ENCODE peak calls at places on chromosomes 3 and 15, in five cellular contexts. P, G, R, D and N are unnamed samples.
A peak's percentile ranks its signal among the peaks of the same experiment; 100 is the strongest.

GRCh38 chr3:197584733-197585132 is 29.0 kb upstream of the BDH1 start:
- DNase-seq in G (no peak), P (no peak), R (no peak), D (no peak), N (no peak)

GRCh38 chr15:98417346-98417745 is 231.0 kb upstream of the IGF1R start:
- DNase-seq in P (no peak), R (no peak), D (no peak), G (no peak), N (no peak)

GRCh38 chr3:12054245-12054644 is 50.1 kb downstream of the SYN2 start:
- DNase-seq in D (no peak), G (no peak), P (no peak), R (no peak), N (no peak)

GRCh38 chr15:57789225-57789624 is 82.7 kb downstream of the POLR2M start:
- DNase-seq in P (no peak), R (no peak), D (no peak), G (no peak), N (no peak)

GRCh38 chr3:130929827-130930226 is 35.9 kb downstream of the ATP2C1 start:
- DNase-seq in D (no peak), G (no peak), R (no peak), P (no peak), N (no peak)

GRCh38 chr3:24033818-24034217 is 88.7 kb downstream of the NR1D2 start:
- DNase-seq in G (no peak), R (no peak), D (no peak), P (no peak), N (no peak)

GRCh38 chr15:39213385-39213840 is 367.5 kb upstream of the THBS1 start:
- DNase-seq in P (no peak), G (no peak), R (peak; percentile 27), D (peak; percentile 88), N (no peak)

GRCh38 chr3:127342735-127343134 is 54.9 kb upstream of the PRR20G start:
- DNase-seq in R (no peak), D (no peak), G (no peak), P (no peak), N (no peak)

GRCh38 chr3:145333931-145334330 is 827.1 kb downstream of the PLOD2 start:
- DNase-seq in P (no peak), G (no peak), D (no peak), R (no peak), N (no peak)

GRCh38 chr3:140170612-140171011 is 235.6 kb downstream of the CLSTN2 start:
- DNase-seq in P (no peak), D (no peak), R (no peak), G (peak; percentile 41), N (no peak)

GRCh38 chr3:49805367-49805782 is 2.3 kb downstream of the INKA1 start:
- DNase-seq in D (peak; percentile 88), P (no peak), G (no peak), R (no peak), N (peak; percentile 46)

GRCh38 chr3:115436767-115437301 is 186.5 kb upstream of the GAP43 start:
- DNase-seq in D (peak; percentile 94), G (no peak), P (peak; percentile 71), R (no peak), N (no peak)

GRCh38 chr15:60681353-60681752 is 202.4 kb upstream of the ICE2 start:
- DNase-seq in D (no peak), R (no peak), G (no peak), P (no peak), N (no peak)

GRCh38 chr15:70289191-70289955 is 191.7 kb upstream of the TLE3 start:
- DNase-seq in G (no peak), R (no peak), D (no peak), P (no peak), N (no peak)

GRCh38 chr3:58414538-58415197 is 19.0 kb downstream of the PDHB start:
- DNase-seq in R (peak; percentile 53), P (peak; percentile 39), D (peak; percentile 72), G (peak; percentile 54), N (peak; percentile 42)
- TF ChIP-seq CTCF in R (peak; percentile 79), P (peak; percentile 81), D (peak; percentile 77), G (peak; percentile 65), N (peak; percentile 84)

GRCh38 chr3:14646589-14647413 is 4.8 kb upstream of the CCDC174 start:
- DNase-seq in G (no peak), D (no peak), R (no peak), P (no peak), N (no peak)
- TF ChIP-seq CTCF in G (no peak), D (peak; percentile 8), R (peak; percentile 22), P (no peak), N (no peak)

GRCh38 chr3:40782086-40782721 is 257.4 kb downstream of the ZNF621 start:
- DNase-seq in P (no peak), R (no peak), G (no peak), D (no peak), N (no peak)
- TF ChIP-seq CTCF in P (no peak), R (no peak), G (no peak), D (no peak), N (no peak)

DNA sequence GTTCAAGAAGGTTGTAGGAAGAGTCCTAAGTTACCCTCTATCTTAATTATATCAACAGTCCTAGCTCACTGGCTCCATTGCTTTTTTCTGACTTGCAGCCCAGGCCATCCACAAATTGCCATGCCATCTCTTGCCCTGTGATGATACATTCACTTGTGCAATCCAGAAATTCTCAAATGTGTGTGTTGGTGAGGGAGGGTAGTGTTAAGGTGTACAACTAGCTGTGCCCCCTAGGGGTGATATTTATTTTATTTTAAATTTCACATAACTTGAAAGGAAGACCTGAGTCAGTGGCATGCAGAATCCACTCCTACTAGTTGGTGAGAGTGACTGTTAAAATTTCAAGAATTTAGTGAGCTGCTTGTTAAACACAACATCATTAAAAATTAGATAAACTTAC is 156.1 kb upstream of the ANKRD28 start:
- DNase-seq in R (no peak), D (no peak), G (no peak), P (no peak), N (no peak)
- TF ChIP-seq CTCF in R (peak; percentile 32), D (no peak), G (no peak), P (no peak), N (no peak)

DNA sequence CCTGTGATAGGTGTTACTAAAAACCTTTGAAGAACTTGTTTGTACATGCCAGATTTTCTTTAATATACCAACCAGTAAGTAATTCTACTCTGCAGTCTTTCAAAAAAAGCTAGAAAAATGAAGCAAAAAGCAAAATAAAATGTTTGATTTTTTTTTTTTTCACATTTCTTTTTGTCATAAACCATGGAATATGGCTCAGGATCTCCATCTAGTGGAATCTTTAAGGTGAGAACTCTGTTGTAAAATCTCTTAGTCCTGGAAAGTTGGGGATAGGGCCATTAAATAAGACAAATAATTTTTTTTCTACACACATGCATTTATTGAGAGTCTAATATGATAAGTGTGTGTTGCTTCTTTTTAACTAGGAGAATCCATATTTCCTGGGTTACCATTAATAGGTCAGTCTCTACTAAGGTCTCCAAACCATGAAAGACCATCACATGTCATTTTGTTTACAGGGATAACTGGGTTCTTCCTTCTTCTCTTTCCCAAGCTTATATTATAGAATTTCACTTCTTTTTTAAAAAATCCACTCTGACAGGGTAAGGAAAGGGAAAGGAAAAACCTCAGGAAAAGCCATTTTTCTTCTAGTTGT is 84.6 kb downstream of the SLC9A9 start:
- DNase-seq in R (no peak), G (no peak), P (peak; percentile 11), D (peak; percentile 64), N (no peak)
- TF ChIP-seq CTCF in R (peak; percentile 61), G (peak; percentile 23), P (peak; percentile 38), D (peak; percentile 51), N (peak; percentile 39)

DNA sequence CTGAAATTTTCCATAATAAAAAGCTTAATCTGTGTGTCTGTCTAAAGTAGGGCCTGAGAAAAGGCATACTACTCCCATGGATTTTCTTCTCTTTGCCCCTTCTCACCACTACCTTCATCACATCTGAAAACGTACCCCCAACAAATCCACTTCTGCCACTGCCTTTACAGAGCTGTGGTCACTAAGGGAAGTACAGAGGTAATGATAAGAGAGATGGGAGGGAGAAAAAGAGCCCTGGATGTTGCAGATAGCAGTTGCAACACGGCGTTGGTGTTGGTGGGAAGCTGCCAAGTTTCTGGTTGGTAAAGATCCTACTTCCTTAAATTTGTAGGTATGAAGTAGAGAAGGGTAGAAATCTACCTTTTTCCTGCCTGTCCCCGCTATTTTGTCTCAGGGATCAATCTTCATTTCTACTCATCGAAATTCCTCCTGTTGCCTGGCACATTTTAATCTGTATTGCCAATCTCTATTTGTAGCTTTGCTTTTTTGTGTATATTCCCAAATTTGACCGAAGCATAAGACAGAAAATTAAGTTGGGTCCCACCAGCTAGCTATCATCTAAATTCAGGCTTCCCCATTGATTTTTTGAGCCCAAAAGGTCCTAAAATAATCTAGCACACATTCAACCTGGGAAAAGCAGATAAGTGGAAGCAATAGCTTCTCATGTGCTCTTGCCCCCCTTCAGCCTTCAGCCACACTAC is 102.9 kb downstream of the TFDP2 start:
- DNase-seq in D (no peak), G (no peak), P (no peak), R (no peak), N (no peak)
- TF ChIP-seq CTCF in D (no peak), G (no peak), P (no peak), R (no peak), N (no peak)

GRCh38 chr3:86837871-86838270 is 153.1 kb downstream of the VGLL3 start:
- DNase-seq in R (no peak), P (no peak), G (no peak), D (peak; percentile 40), N (no peak)

GRCh38 chr3:86838927-86839326 is 152.0 kb downstream of the VGLL3 start:
- DNase-seq in P (no peak), G (no peak), R (no peak), D (no peak), N (no peak)

GRCh38 chr3:86845731-86846130 is 145.2 kb downstream of the VGLL3 start:
- DNase-seq in R (no peak), D (no peak), P (no peak), G (no peak), N (no peak)

DNA sequence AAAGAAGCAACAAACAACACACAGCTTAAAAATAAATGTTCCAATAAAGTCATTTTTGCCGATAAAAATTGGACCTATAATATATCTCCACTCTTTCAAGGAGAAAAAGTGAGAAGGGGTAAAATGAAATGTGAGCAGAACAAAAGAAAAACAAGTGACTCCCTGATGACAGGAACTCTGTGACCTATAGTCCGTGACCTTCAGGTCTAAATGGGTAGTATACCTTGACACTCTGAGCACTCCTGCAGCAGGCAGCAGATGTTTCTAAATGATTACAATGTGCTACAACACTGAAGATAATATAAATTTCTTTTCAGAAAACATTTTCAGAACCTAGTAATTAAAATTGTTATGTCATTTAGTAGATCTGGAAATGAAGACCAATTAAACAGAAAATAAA is 150.1 kb downstream of the VGLL3 start:
- DNase-seq in G (no peak), R (no peak), D (no peak), P (no peak), N (no peak)
- TF ChIP-seq CTCF in G (no peak), R (no peak), D (no peak), P (no peak), N (no peak)